ENCODE peak calls at places on chromosomes 5 and 9, in four cellular contexts. P, N, U and G are unnamed samples.

GRCh38 chr5:83987513-83988292 is 267.0 kb upstream of the HAPLN1 start:
- DNase-seq in P (no peak), N (no peak), U (no peak), G (no peak)

GRCh38 chr9:95764920-95765319 is 110.6 kb upstream of the ERCC6L2 start:
- DNase-seq in P (no peak), U (no peak), N (no peak), G (no peak)

GRCh38 chr9:5231212-5231611 is at the start of gene INSL4:
- DNase-seq in P (no peak), N (no peak), U (no peak), G (no peak)

GRCh38 chr5:146222002-146222401 is 18.6 kb downstream of the RBM27 start:
- DNase-seq in U (no peak), N (no peak), P (no peak), G (no peak)

GRCh38 chr5:79924936-79925893 is 65.8 kb downstream of the MTX3 start:
- DNase-seq in U (no peak), N (no peak), P (no peak), G (no peak)

GRCh38 chr5:36153727-36154126 is 1.8 kb downstream of the SKP2 start:
- DNase-seq in P (no peak), U (no peak), N (no peak), G (no peak)

GRCh38 chr5:10660720-10661387 is 97.0 kb downstream of the ANKRD33B start:
- DNase-seq in P (no peak), N (no peak), U (no peak), G (no peak)

GRCh38 chr5:39697891-39698290 is 273.1 kb upstream of the DAB2 start:
- DNase-seq in N (no peak), P (no peak), U (no peak), G (no peak)

GRCh38 chr9:129584136-129584535 is 36.8 kb downstream of the C9orf50 start:
- DNase-seq in N (peak; percentile 87), P (no peak), U (peak; percentile 85), G (no peak)

GRCh38 chr5:28576022-28576421 is 1537.6 kb upstream of the CDH9 start:
- DNase-seq in N (no peak), U (no peak), P (no peak), G (no peak)

GRCh38 chr5:177087707-177088005 is 941 bp downstream of the FGFR4 start:
- DNase-seq in N (no peak), U (no peak), P (no peak), G (no peak)

GRCh38 chr9:82558855-82559615 is 503.9 kb downstream of the RASEF start:
- DNase-seq in N (no peak), U (no peak), P (no peak), G (no peak)

GRCh38 chr5:151141535-151141934 is 16.0 kb downstream of the ANXA6 start:
- DNase-seq in P (peak; percentile 85), U (no peak), N (no peak), G (no peak)
- TF ChIP-seq POLR2A in P (no peak), U (no peak), N (no peak), G (no peak)

GRCh38 chr9:113515862-113516261 is 52.3 kb downstream of the RGS3 start:
- DNase-seq in N (no peak), P (peak; percentile 58), U (no peak), G (no peak)
- TF ChIP-seq POLR2AphosphoS5 in N (no peak), P (no peak), U (no peak), G (no peak)

GRCh38 chr9:123548749-123549545 is 192.9 kb downstream of the CRB2 start:
- DNase-seq in U (no peak), P (no peak), N (peak; percentile 29), G (no peak)

GRCh38 chr9:123541441-123541840 is 185.4 kb downstream of the CRB2 start:
- DNase-seq in U (no peak), P (no peak), N (no peak), G (no peak)

GRCh38 chr9:123542435-123543225 is 186.6 kb downstream of the CRB2 start:
- DNase-seq in P (no peak), U (no peak), N (no peak), G (no peak)

GRCh38 chr9:123543492-123543891 is 187.5 kb downstream of the CRB2 start:
- DNase-seq in P (no peak), N (no peak), U (no peak), G (no peak)

GRCh38 chr9:123544007-123544827 is 188.2 kb downstream of the CRB2 start:
- DNase-seq in P (no peak), U (peak; percentile 12), N (no peak), G (no peak)
- TF ChIP-seq POLR2A in P (no peak), U (no peak), N (no peak), G (no peak)

GRCh38 chr5:88780731-88781130 is 102.3 kb downstream of the MEF2C start:
- DNase-seq in P (no peak), N (no peak), U (no peak), G (no peak)

GRCh38 chr5:88787856-88788255 is 95.1 kb downstream of the MEF2C start:
- DNase-seq in U (no peak), P (no peak), N (no peak), G (no peak)

GRCh38 chr5:88786789-88787188 is 96.2 kb downstream of the MEF2C start:
- DNase-seq in N (no peak), P (no peak), U (no peak), G (no peak)

GRCh38 chr5:88786217-88786560 is 96.8 kb downstream of the MEF2C start:
- DNase-seq in N (no peak), U (no peak), P (no peak), G (no peak)

GRCh38 chr5:88785396-88786216 is 97.4 kb downstream of the MEF2C start:
- DNase-seq in N (peak; percentile 68), P (no peak), U (peak; percentile 96), G (no peak)
- TF ChIP-seq POLR2AphosphoS5 in N (no peak), P (no peak), U (peak; percentile 48), G (no peak)

DNA sequence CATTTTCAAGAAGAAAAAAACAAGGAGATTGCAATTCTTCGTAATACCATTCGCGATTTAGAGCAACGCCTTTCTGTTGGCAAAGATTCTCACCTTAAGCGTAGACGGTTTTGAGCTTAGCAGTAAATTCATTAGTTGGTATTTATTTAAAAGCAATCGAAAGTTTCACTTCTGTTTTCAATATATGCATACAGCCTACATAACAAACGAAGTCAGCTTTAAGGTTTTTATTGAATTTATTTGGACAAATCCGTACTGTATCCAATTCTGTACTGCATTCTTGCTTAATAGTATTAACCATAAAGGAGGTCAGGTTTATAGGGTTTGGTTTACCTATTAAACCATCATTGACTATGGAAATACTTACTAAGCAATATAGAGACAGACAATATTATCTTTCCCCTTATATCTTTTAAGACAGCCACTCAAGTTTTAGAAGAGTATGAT is 12.0 kb downstream of the SELENOP start:
- DNase-seq in N (no peak), U (no peak), P (no peak), G (no peak)
- TF ChIP-seq POLR2A in N (no peak), U (no peak), P (no peak), G (no peak)

GRCh38 chr5:56282241-56282640 is 49.1 kb upstream of the ANKRD55 start:
- DNase-seq in P (no peak), U (no peak), N (no peak), G (no peak)

GRCh38 chr5:56289602-56289987 is 56.5 kb upstream of the ANKRD55 start:
- DNase-seq in P (no peak), N (no peak), U (no peak), G (no peak)

GRCh38 chr5:56282951-56283350 is 49.8 kb upstream of the ANKRD55 start:
- DNase-seq in N (no peak), U (no peak), P (no peak), G (no peak)

GRCh38 chr5:56288880-56289601 is 55.9 kb upstream of the ANKRD55 start:
- DNase-seq in U (no peak), N (no peak), P (no peak), G (no peak)

GRCh38 chr5:56286015-56286992 is 53.2 kb upstream of the ANKRD55 start:
- DNase-seq in U (no peak), P (no peak), N (no peak), G (no peak)
- TF ChIP-seq POLR2AphosphoS5 in U (no peak), P (no peak), N (no peak), G (no peak)

GRCh38 chr5:88870280-88870679 is 12.7 kb downstream of the MEF2C start:
- DNase-seq in N (no peak), U (no peak), P (no peak), G (no peak)
- TF ChIP-seq POLR2A in N (no peak), U (no peak), P (no peak), G (no peak)

DNA sequence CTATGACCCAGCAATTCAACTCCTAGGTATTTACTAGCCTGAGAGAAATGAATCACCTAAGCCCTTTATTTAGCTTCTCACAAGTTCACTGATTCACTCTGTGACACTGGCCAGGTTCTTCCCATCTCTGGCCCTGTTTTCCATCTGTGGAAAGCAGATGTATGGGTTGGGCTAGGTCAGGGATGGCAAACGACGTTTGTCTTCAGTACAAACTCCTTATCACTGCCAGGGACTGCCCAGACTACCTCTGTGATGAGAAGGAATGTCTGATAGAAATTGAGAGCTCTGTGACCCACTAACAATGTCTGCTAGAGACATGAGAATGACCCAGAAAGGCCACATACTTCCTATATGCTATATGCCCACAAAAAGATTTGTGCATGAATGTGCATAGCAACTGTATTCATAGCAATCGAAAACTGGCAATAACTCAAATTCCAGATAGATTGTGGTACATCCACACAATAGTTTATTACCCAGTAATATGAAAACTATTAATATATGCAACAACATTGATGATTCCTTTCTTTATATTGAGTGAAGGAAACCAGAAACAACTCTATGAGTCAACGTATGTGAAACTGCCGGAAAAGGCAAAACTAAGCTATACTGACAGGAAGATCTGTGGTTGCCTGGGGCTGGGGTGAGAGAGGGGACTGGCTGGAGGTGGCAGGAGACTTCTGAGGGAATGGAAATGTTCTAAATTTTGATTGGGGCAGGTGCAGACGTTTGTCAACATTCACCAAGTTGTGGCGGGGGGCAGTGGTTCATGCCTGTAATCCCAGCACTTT is 32.0 kb upstream of the ADAM19 start:
- DNase-seq in N (no peak), P (no peak), U (peak; percentile 73), G (no peak)
- TF ChIP-seq POLR2AphosphoS5 in N (no peak), P (no peak), U (peak; percentile 36), G (no peak)

DNA sequence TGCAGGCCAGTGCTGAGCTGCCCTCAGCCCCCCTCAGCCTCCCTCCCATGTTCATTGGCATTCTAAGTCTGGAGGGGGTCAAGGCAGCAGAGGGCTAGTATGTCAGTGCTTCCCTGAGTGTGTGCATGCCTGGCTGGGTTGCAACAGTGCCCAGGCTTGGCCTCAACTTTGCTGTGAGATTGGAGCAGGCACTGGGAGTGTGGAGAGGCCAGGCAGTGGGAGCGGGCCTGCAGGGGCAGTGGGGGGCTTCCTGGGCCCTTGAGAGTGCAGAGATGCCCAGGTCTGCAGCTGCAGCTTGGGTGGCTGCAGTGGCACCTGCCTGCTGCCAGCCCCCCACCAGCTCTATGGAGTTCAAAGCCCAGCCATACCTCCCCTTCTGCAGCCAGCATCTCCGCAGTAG is 239.3 kb downstream of the ARRDC3 start:
- DNase-seq in P (no peak), U (no peak), N (no peak), G (no peak)
- TF ChIP-seq POLR2A in P (no peak), U (no peak), N (no peak), G (no peak)